ENCODE peak calls at places on chromosomes 11 and 22, in four cellular contexts. J is A549; X is effector memory CD4-positive, alpha-beta T cell; F is H9. P is an unnamed sample.

GRCh38 chr11:102476812-102477211 is 24.2 kb upstream of the TMEM123 start:
- DNase-seq in J (no peak), X (no peak), F (no peak), P (no peak)

GRCh38 chr22:44724416-44724815 is 22.4 kb downstream of the PRR5 start:
- DNase-seq in J (no peak), X (no peak), F (no peak), P (no peak)

GRCh38 chr11:6572215-6572614 is 31.2 kb downstream of the RRP8 start:
- DNase-seq in J (no peak), X (no peak), F (no peak), P (no peak)

GRCh38 chr11:42542336-42542735 is 769.5 kb upstream of the API5 start:
- DNase-seq in J (no peak), X (no peak), F (no peak), P (no peak)

GRCh38 chr11:65887723-65888162 is 528 bp downstream of the FIBP start:
- DNase-seq in J (no peak), X (no peak), F (no peak), P (no peak)

GRCh38 chr11:69841859-69842698 is 22.9 kb upstream of the FGF3 start:
- DNase-seq in J (no peak), X (no peak), F (peak; percentile 75), P (no peak)

GRCh38 chr22:50260801-50261614 is 475 bp downstream of the MAPK12 start:
- DNase-seq in J (no peak), X (no peak), F (no peak), P (no peak)

GRCh38 chr11:130213143-130213978 is 53.8 kb downstream of the ST14 start:
- DNase-seq in J (peak; percentile 58), X (peak; percentile 50), F (peak; percentile 82), P (peak; percentile 28)

GRCh38 chr11:44780940-44781631 is 54.3 kb downstream of the TSPAN18 start:
- DNase-seq in J (no peak), X (no peak), F (peak; percentile 22), P (no peak)

GRCh38 chr11:304061-304506 is 3.5 kb upstream of the IFITM2 start:
- DNase-seq in J (no peak), X (no peak), F (no peak), P (no peak)

DNA sequence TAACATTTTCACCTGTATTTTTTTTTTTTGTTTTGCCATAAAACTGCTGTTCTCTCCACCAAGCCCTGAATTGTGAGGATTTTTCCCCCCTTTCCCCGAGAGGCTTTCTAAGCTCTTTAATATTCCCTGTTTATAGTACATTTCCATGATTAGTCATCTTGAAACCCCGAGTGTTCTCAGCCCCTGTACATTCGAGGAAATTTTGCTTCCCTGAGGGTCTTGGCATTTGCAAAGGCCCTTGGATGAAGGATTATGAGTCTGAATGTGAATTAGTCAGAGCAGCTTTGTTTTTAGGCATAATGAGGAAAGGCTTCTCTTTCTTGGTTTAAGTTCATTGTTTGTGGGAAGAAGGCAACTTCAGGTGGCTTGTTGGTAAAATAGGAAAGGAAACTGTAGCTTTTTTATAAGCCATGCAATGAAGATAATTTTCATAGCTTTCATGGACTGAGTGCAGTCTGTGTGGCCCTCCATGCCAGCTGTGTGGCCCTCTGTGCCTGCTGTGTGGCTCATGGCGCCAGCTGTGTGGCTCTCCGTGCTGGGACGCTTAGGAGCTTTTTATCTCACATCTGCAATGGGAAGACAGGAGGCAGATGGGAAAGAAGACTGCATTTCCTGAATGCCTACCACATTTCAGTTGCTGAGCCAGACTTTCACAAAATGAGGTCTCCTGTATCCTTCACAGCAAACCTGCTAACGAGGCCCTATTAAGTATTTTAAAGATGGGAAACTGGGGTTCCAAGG is 129.0 kb downstream of the TEAD1 start:
- DNase-seq in J (no peak), X (no peak), F (no peak), P (no peak)
- H3K27ac ChIP-seq in J (peak overlapping the region; percentile 80), X (no peak overlapping the region), F (no peak overlapping the region), P (peak overlapping the region; percentile 16)

GRCh38 chr22:31738566-31738965 is 11.4 kb downstream of the PRR14L start:
- DNase-seq in J (no peak), X (no peak), F (no peak), P (no peak)
- H3K27ac ChIP-seq in J (no peak overlapping the region), X (no peak overlapping the region), F (no peak overlapping the region), P (no peak overlapping the region)

GRCh38 chr22:38867496-38868285 is 4.3 kb downstream of the CBX6 start:
- DNase-seq in J (no peak), X (no peak), F (peak; percentile 25), P (no peak)
- H3K27ac ChIP-seq in J (no peak overlapping the region), X (no peak overlapping the region), F (no peak overlapping the region), P (no peak overlapping the region)

DNA sequence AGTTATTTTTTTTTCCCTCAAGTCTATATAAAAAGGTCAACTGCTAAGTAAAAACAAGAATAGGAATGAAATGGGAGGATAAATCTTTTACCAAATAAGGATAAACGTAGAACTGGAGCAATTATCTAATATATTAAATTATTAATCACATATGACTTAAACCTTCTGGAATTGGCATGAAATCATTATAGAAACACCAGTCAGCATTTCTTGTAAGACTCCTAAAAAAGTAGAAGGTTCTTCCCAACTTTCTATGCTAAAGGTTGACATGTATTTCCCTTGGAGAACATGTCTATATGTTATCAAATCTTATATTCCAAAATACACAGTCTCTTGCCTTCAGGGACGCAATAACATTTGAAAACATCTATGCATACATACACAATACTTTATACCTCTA is 143.2 kb downstream of the SBF2 start:
- DNase-seq in J (no peak), X (no peak), F (no peak), P (no peak)
- H3K27ac ChIP-seq in J (no peak overlapping the region), X (no peak overlapping the region), F (no peak overlapping the region), P (no peak overlapping the region)

GRCh38 chr22:42897960-42898359 is 40.9 kb upstream of the ARFGAP3 start:
- DNase-seq in J (no peak), X (no peak), F (no peak), P (no peak)

GRCh38 chr22:42895087-42895486 is 38.0 kb upstream of the ARFGAP3 start:
- DNase-seq in J (no peak), X (no peak), F (no peak), P (no peak)

GRCh38 chr22:42892571-42893316 is 35.7 kb upstream of the ARFGAP3 start:
- DNase-seq in J (no peak), X (no peak), F (no peak), P (no peak)

GRCh38 chr22:42893366-42894150 is 36.5 kb upstream of the ARFGAP3 start:
- DNase-seq in J (no peak), X (no peak), F (no peak), P (no peak)

DNA sequence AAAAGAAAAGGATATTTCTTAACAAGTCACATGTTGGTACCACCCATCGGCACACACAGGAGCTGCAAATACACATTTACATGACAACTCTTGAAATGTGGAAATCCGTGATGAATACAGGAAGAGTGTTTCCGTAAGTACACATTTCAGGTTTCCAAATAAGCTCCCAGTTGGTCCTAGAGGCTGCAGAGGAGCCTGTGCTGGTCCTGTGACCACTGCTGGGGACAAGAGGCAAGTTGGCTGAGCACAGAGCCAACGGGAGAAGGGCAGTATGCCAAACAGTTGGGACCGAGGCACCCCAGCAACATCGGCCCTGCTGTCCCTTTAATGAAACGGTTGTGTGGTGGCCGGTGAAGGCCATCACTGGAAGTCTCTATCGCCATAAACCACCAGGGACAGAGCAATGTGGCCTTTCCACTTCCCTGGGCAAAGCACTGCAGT is 38.5 kb upstream of the ARFGAP3 start:
- DNase-seq in J (no peak), X (no peak), F (no peak), P (no peak)
- H3K27ac ChIP-seq in J (no peak overlapping the region), X (no peak overlapping the region), F (no peak overlapping the region), P (peak overlapping the region; percentile 37)

P was measured in caudate nucleus.